ENCODE peak calls at places on chromosomes 16 and 17, in four cellular contexts. One of them, this sample, is unnamed.
A peak's percentile ranks its signal among the peaks of the same experiment; 100 is the strongest.

GRCh38 chr16:10218490-10219206 is 36.4 kb upstream of the GRIN2A start:
- DNase-seq in stimulated activated CD8-positive, alpha-beta memory T cell treated with anti-CD3 and anti-CD28 coated beads, Interleukin-7, amount 100 ng/mL, for 48 hours: no peak
- DNase-seq in globus pallidus: no peak
- DNase-seq in BJ: no peak
- DNase-seq in this sample: no peak

GRCh38 chr16:85617948-85618347 is 4.8 kb downstream of the GSE1 start:
- DNase-seq in stimulated activated CD8-positive, alpha-beta memory T cell treated with anti-CD3 and anti-CD28 coated beads, Interleukin-7, amount 100 ng/mL, for 48 hours: no peak
- DNase-seq in globus pallidus: no peak
- DNase-seq in BJ: no peak
- DNase-seq in this sample: no peak

GRCh38 chr17:76337413-76337777 is 16.3 kb downstream of the PRPSAP1 start:
- DNase-seq in stimulated activated CD8-positive, alpha-beta memory T cell treated with anti-CD3 and anti-CD28 coated beads, Interleukin-7, amount 100 ng/mL, for 48 hours: no peak
- DNase-seq in globus pallidus: no peak
- DNase-seq in BJ: no peak
- DNase-seq in this sample: no peak

GRCh38 chr16:35639233-35640205 is 2180.1 kb downstream of the TP53TG3F start:
- DNase-seq in stimulated activated CD8-positive, alpha-beta memory T cell treated with anti-CD3 and anti-CD28 coated beads, Interleukin-7, amount 100 ng/mL, for 48 hours: no peak
- DNase-seq in globus pallidus: no peak
- DNase-seq in BJ: no peak
- DNase-seq in this sample: no peak

GRCh38 chr17:55177159-55177913 is 87.4 kb upstream of the HLF start:
- DNase-seq in stimulated activated CD8-positive, alpha-beta memory T cell treated with anti-CD3 and anti-CD28 coated beads, Interleukin-7, amount 100 ng/mL, for 48 hours: no peak
- DNase-seq in globus pallidus: no peak
- DNase-seq in BJ: no peak
- DNase-seq in this sample: peak; percentile 76

GRCh38 chr17:43766413-43767052 is 7.9 kb upstream of the SOST start:
- DNase-seq in stimulated activated CD8-positive, alpha-beta memory T cell treated with anti-CD3 and anti-CD28 coated beads, Interleukin-7, amount 100 ng/mL, for 48 hours: no peak
- DNase-seq in globus pallidus: no peak
- DNase-seq in BJ: no peak
- DNase-seq in this sample: peak; percentile 79

GRCh38 chr16:12229759-12230594 is 253.4 kb downstream of the SNX29 start:
- DNase-seq in stimulated activated CD8-positive, alpha-beta memory T cell treated with anti-CD3 and anti-CD28 coated beads, Interleukin-7, amount 100 ng/mL, for 48 hours: no peak
- DNase-seq in globus pallidus: no peak
- DNase-seq in BJ: peak; percentile 77
- DNase-seq in this sample: no peak

GRCh38 chr17:36118477-36119353 is 15.1 kb downstream of the CCL4 start:
- DNase-seq in stimulated activated CD8-positive, alpha-beta memory T cell treated with anti-CD3 and anti-CD28 coated beads, Interleukin-7, amount 100 ng/mL, for 48 hours: no peak
- DNase-seq in globus pallidus: no peak
- DNase-seq in BJ: no peak
- DNase-seq in this sample: no peak

GRCh38 chr16:17101646-17102045 is 369.1 kb downstream of the XYLT1 start:
- DNase-seq in stimulated activated CD8-positive, alpha-beta memory T cell treated with anti-CD3 and anti-CD28 coated beads, Interleukin-7, amount 100 ng/mL, for 48 hours: no peak
- DNase-seq in globus pallidus: no peak
- DNase-seq in BJ: no peak
- DNase-seq in this sample: no peak

GRCh38 chr16:70553645-70554044 is 30.0 kb downstream of the SF3B3 start:
- DNase-seq in stimulated activated CD8-positive, alpha-beta memory T cell treated with anti-CD3 and anti-CD28 coated beads, Interleukin-7, amount 100 ng/mL, for 48 hours: no peak
- DNase-seq in globus pallidus: no peak
- DNase-seq in BJ: peak; percentile 92
- DNase-seq in this sample: no peak

This sample was measured in G401.